ENCODE peak calls at places on chromosomes 12 and 14, in seven cellular contexts. F is A549; Z is effector memory CD4-positive, alpha-beta T cell; U is hepatocyte; G is cardiac muscle cell; P is heart left ventricle; W is SJSA1. N is an unnamed sample. For H3K9me3, the result is how much of the 10 kb centered on the place peaks cover.

GRCh38 chr12:102824218-102824835 is 92.7 kb downstream of the PAH start:
- DNase-seq in Z (no peak), W (peak), P (peak), F (peak), U (peak), G (peak), N (peak)

GRCh38 chr14:65255029-65255545 is 152.8 kb upstream of the MAX start:
- DNase-seq in U (peak), G (peak), F (peak), Z (no peak), P (no peak), W (peak), N (no peak)

GRCh38 chr14:20671597-20672283 is 12.6 kb upstream of the RNASE4 start:
- DNase-seq in W (no peak), P (no peak), Z (no peak), G (no peak), U (no peak), F (peak), N (no peak)

GRCh38 chr12:47307680-47308399 is 228.1 kb upstream of the AMIGO2 start:
- DNase-seq in Z (peak), W (peak), G (peak), U (peak), F (peak), P (no peak), N (peak)

GRCh38 chr14:70856851-70857498 is 47.7 kb upstream of the MAP3K9 start:
- DNase-seq in Z (no peak), G (peak), P (no peak), F (peak), W (peak), U (no peak), N (peak)

GRCh38 chr12:29043069-29043468 is 106.0 kb upstream of the FAR2 start:
- DNase-seq in P (no peak), U (no peak), Z (no peak), W (peak), F (no peak), G (no peak), N (no peak)

GRCh38 chr12:113152835-113153814 is 3.6 kb downstream of the CFAP73 start:
- DNase-seq in W (peak), P (peak), F (peak), U (peak), G (peak), Z (peak), N (no peak)

GRCh38 chr12:100190013-100190394 is 10.6 kb upstream of the ACTR6 start:
- DNase-seq in Z (no peak), U (no peak), P (peak), F (no peak), W (no peak), G (no peak), N (no peak)

DNA sequence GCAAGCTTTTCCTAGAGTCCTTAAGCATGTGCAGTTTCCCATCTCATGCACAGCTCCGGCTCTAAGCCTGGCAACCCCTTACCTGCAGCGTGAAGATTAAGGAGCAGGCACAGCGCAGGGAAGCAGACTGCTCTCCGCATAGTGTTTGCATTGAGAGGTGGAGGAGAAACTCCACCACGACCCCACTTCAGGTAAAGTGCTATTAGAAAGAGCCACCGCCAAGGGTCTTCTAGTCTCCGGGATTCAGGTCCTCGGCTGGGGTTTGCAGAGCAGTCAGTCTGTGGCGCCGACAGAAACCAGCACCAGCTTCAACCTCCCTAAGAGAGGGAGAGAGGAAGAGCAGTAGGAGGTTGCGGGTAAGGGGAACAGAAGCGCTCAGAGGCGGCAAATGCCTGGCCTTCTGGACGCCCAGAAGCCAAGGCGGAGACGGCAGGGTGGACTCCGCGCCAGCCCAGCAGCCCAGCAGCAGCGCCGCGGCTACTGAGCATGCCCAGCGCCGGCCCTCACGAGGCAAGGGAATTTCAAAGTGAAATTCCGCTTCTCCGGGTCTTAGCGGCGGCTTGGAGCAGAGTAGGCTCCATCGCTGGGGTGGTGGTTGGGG is at the start of gene PTPRR:
- DNase-seq in P (no peak), G (peak), Z (no peak), W (no peak), U (peak), F (no peak), N (no peak)
- H3K4me3 ChIP-seq in P (no peak), G (peak), Z (no peak), W (no peak), U (peak), F (no peak), N (no peak)

DNA sequence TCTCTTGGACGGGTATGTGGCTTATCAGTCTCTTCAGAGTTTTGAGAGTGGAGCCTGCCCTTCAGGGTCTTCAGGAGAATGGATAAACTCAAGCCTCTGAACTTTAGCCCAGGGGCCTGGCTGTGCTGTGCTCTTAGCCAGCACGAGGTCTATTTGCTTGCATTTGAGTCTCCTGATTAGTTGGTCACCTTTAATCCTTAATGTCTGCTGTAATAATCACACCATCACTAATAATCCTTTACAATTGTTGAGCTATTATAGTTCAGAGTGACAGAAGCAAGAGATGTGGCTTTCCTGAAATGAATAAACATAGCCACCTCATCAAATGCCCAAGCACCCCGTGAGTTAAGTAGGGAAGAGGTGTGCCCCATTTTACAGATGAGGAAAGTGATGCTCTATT is 24.2 kb downstream of the KRT80 start:
- DNase-seq in G (no peak), F (no peak), U (no peak), W (no peak), P (no peak), Z (no peak), N (no peak)
- H3K9me3 ChIP-seq in G (under half), F (under half), U (under half), W (under half), P (under half), Z (under half), N (under half)

GRCh38 chr14:24172871-24173281 is 996 bp downstream of the REC8 start:
- DNase-seq in P (no peak), F (no peak), U (no peak), G (no peak), W (no peak), Z (no peak), N (no peak)
- H3K27ac ChIP-seq in P (no peak), F (no peak), U (peak), G (no peak), W (no peak), Z (no peak), N (no peak)

GRCh38 chr14:68785817-68786490 is 6.9 kb downstream of the ZFP36L1 start:
- DNase-seq in F (peak), W (no peak), Z (peak), U (peak), G (peak), P (peak), N (no peak)

GRCh38 chr14:68784995-68785816 is 7.7 kb downstream of the ZFP36L1 start:
- DNase-seq in G (peak), W (no peak), U (peak), Z (no peak), P (peak), F (peak), N (peak)

GRCh38 chr14:68788275-68789001 is 4.4 kb downstream of the ZFP36L1 start:
- DNase-seq in F (no peak), Z (no peak), W (no peak), U (peak), G (no peak), P (no peak), N (no peak)

GRCh38 chr14:68787235-68787727 is 5.6 kb downstream of the ZFP36L1 start:
- DNase-seq in W (no peak), G (peak), Z (peak), U (peak), F (peak), P (peak), N (no peak)

DNA sequence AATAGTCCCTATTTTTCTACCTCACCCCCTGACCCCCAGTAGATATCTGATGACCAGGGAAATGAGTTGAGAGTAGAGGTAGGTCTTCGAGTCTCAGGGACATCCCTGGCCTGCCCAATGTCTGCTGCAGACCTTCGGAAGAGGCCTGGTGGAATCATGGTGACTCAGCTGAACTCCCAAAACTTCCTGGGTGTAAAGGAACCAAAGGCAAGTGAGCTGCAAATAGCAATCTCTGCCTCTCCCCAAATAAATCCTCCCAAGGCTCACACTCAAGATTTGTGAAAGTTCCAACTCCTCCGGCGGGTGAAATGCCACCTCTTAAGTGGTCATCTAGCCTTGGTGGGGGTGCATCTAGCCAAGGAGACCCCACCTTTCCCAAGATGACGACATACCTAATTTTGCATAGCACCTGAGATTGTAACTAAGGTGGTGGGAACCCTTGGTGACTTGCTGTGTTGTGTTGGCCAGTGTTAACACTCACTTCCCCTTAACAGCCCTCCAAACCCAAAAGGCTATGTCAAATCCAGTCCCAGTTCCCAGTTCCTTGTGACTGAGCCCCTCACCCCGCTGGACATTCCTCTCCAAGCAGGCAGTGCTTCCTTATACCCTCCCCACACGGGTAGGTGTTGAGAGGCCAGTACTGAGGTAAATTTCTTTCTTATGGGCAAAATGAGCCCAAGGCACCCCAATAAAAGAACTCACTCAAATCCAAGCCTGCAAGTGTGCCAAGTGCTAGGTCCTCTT is 6.2 kb downstream of the ZFP36L1 start:
- DNase-seq in G (peak), W (no peak), P (peak), Z (no peak), U (peak), F (peak), N (no peak)
- H3K4me3 ChIP-seq in G (no peak), W (no peak), P (no peak), Z (no peak), U (no peak), F (peak), N (no peak)

GRCh38 chr12:132209654-132210222 is 65.5 kb downstream of the NOC4L start:
- DNase-seq in G (no peak), F (no peak), Z (no peak), W (no peak), P (no peak), U (no peak), N (no peak)
- H3K9me3 ChIP-seq in G (under half), F (under half), Z (under half), W (under half), P (under half), U (under half), N (under half)

DNA sequence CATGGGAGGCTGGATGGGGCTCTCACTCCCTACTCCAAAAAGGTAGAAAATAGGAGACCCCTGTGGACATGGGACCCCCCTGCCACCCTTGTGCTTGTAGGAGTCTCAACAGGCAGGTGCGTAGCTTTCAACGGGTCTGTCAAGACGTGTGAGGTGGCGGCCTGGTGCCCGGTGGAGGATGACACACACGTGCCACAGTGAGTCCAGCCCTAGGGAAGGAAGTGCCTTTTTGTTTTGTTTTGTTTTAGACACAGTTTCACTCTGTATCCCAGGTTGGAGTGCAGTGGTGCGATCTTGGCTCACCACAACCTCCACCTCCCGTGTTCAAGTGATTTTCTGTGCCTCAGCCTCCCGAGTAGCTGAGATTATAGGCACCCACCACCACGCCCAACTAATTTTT is 12.9 kb downstream of the P2RX4 start:
- DNase-seq in F (no peak), Z (no peak), U (no peak), P (no peak), W (no peak), G (no peak), N (no peak)
- H3K27ac ChIP-seq in F (no peak), Z (peak), U (no peak), P (no peak), W (no peak), G (no peak), N (no peak)

GRCh38 chr12:14399871-14400270 is 34.4 kb downstream of the ATF7IP start:
- DNase-seq in F (no peak), W (no peak), Z (no peak), P (no peak), U (no peak), G (peak), N (no peak)
- H3K4me3 ChIP-seq in F (no peak), W (no peak), Z (no peak), P (no peak), U (no peak), G (no peak), N (no peak)

GRCh38 chr12:34299802-34300193 is 277.5 kb downstream of the ALG10 start:
- DNase-seq in P (no peak), G (no peak), Z (no peak), U (no peak), W (no peak), F (no peak), N (no peak)
- H3K9me3 ChIP-seq in P (under half), G (under half), Z (under half), U (under half), W (under half), F (under half), N (under half)

DNA sequence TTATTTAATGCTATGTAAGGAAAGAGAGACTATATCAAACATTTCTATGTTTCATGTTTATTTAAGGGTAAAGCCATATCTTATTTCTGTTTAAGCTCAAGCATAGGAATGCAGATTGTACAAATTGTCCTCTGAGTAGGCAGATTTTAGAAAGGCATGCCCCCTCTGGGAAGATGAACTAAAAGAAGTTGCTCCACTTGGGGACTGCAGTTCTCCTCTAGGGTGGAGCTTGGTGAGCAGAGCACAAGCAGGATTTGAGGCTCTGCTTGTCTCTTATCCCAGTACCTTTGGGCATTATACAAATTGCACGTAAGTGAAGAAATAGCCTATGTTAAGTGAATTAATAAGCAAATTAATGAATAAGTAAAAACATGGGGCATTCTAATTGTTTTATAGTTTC is 96.2 kb upstream of the PDE3A start:
- DNase-seq in F (no peak), U (no peak), P (peak), W (no peak), G (no peak), Z (no peak), N (no peak)
- H3K27ac ChIP-seq in F (no peak), U (no peak), P (peak), W (no peak), G (no peak), Z (no peak), N (no peak)

DNA sequence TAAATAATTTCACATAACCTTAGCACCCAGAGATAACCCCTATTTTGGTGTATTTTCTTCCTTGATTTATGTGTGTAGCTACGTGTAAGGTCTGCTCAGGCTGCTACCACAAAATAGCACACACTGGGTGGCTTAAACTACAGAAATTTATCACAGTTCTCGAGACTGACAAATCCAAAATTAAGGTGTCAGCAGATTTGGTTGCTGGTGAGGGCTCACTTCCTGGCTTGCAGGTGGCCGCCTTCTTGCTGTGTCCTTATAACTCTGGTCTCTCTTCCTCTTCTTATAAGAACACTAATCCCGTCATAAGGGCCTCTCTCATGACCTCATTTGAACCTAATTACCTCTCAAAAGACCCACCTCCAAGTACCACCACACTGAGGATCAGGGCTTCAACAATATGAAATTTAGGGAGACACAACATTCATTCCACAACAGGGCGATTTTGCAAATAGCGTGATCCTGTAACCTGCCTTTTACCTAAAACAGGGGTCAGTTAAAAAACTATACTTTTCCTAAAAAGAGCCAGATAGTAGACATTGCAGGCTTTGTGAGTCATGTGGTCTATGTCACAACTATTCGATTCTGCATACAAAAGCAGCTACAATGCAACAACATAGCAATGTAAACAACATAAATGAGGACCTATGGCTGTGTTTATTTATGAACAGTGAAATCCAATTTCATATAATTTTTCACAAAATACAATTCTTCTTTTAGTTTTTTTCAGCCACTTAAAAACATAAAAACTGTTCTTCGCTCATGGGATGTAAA is 371.7 kb downstream of the DPF3 start:
- DNase-seq in U (no peak), P (no peak), G (no peak), F (no peak), Z (no peak), W (no peak), N (no peak)
- H3K4me3 ChIP-seq in U (no peak), P (no peak), G (no peak), F (no peak), Z (no peak), W (no peak), N (no peak)

N was measured in SJCRH30.